ENCODE peak calls at places on chromosomes 6 and 20, in four cellular contexts. L is activated CD4-positive, alpha-beta T cell treated with anti-CD3 and anti-CD28 coated beads, Interleukin-2, amount 50 U/mL, for 1 hour; Q is cardiac fibroblast; E is GM23338. X is an unnamed sample.

GRCh38 chr6:10556496-10557391 is 35.6 kb downstream of the GCNT2 start:
- DNase-seq in L (no peak), Q (no peak), E (no peak), X (no peak)

GRCh38 chr6:142112451-142113061 is 20.2 kb upstream of the GJE1 start:
- DNase-seq in L (peak; percentile 66), Q (peak; percentile 86), E (peak; percentile 93), X (peak; percentile 49)

GRCh38 chr6:16758163-16758975 is 2.9 kb downstream of the ATXN1 start:
- DNase-seq in L (peak; percentile 15), Q (peak; percentile 60), E (peak; percentile 51), X (no peak)

GRCh38 chr6:170290306-170291128 is at the start of gene DLL1:
- DNase-seq in L (peak; percentile 25), Q (peak; percentile 46), E (peak; percentile 87), X (no peak)

GRCh38 chr20:3358676-3359340 is 48.7 kb downstream of the DNAAF9 start:
- DNase-seq in L (no peak), Q (no peak), E (peak; percentile 11), X (no peak)

GRCh38 chr6:17042422-17043147 is 59.3 kb upstream of the STMND1 start:
- DNase-seq in L (no peak), Q (peak; percentile 66), E (peak; percentile 85), X (no peak)

GRCh38 chr6:28370440-28370839 is 20.7 kb downstream of the ZKSCAN3 start:
- DNase-seq in L (no peak), Q (no peak), E (no peak), X (no peak)

GRCh38 chr20:23606652-23607049 is 934 bp upstream of the CST9 start:
- DNase-seq in L (peak; percentile 56), Q (peak; percentile 82), E (peak; percentile 94), X (peak; percentile 82)

GRCh38 chr20:25148181-25148981 is 47.1 kb upstream of the ENTPD6 start:
- DNase-seq in L (peak; percentile 54), Q (peak; percentile 61), E (peak; percentile 68), X (peak; percentile 76)

GRCh38 chr6:20797597-20797996 is 263.3 kb downstream of the CDKAL1 start:
- DNase-seq in L (no peak), Q (no peak), E (no peak), X (no peak)

GRCh38 chr20:17845701-17846475 is 122.7 kb downstream of the SNX5 start:
- DNase-seq in L (no peak), Q (peak; percentile 53), E (no peak), X (no peak)

GRCh38 chr6:147508073-147508870 is at the start of gene SAMD5:
- DNase-seq in L (no peak), Q (peak; percentile 68), E (peak; percentile 70), X (peak; percentile 61)

GRCh38 chr20:64220891-64221527 is 34.5 kb upstream of the PCMTD2 start:
- DNase-seq in L (no peak), Q (no peak), E (no peak), X (no peak)

GRCh38 chr20:32622585-32623468 is 37.7 kb upstream of the NOL4L start:
- DNase-seq in L (no peak), Q (no peak), E (no peak), X (no peak)